ENCODE peak calls at places on chromosomes 4 and X, in nine cellular contexts. One of them, this sample, is unnamed.

GRCh38 chrX:155819966-155820491 is 61.1 kb upstream of the VAMP7 start:
- DNase-seq in lung: peak; percentile 61
- DNase-seq in HCT116: peak; percentile 75
- DNase-seq in sigmoid colon: peak; percentile 79
- DNase-seq in left ventricle myocardium inferior: peak; percentile 46
- DNase-seq in A549: peak; percentile 5
- DNase-seq in GM23338: peak; percentile 83
- DNase-seq in dorsolateral prefrontal cortex: peak; percentile 34
- DNase-seq in endothelial cell of umbilical vein: peak; percentile 77
- DNase-seq in this sample: peak; percentile 59

GRCh38 chr4:120008957-120009356 is 57.7 kb downstream of the MAD2L1 start:
- DNase-seq in dorsolateral prefrontal cortex: no peak
- DNase-seq in sigmoid colon: no peak
- DNase-seq in endothelial cell of umbilical vein: no peak
- DNase-seq in GM23338: no peak
- DNase-seq in A549: no peak
- DNase-seq in left ventricle myocardium inferior: no peak
- DNase-seq in lung: no peak
- DNase-seq in HCT116: no peak
- DNase-seq in this sample: no peak

GRCh38 chr4:121108557-121108956 is 36.2 kb upstream of the NDNF start:
- DNase-seq in A549: no peak
- DNase-seq in dorsolateral prefrontal cortex: no peak
- DNase-seq in lung: no peak
- DNase-seq in endothelial cell of umbilical vein: no peak
- DNase-seq in sigmoid colon: no peak
- DNase-seq in GM23338: no peak
- DNase-seq in left ventricle myocardium inferior: no peak
- DNase-seq in HCT116: no peak
- DNase-seq in this sample: no peak

GRCh38 chr4:96312049-96312685 is 472.3 kb downstream of the PDHA2 start:
- DNase-seq in GM23338: no peak
- DNase-seq in lung: no peak
- DNase-seq in A549: no peak
- DNase-seq in sigmoid colon: no peak
- DNase-seq in left ventricle myocardium inferior: no peak
- DNase-seq in endothelial cell of umbilical vein: peak; percentile 23
- DNase-seq in dorsolateral prefrontal cortex: no peak
- DNase-seq in HCT116: no peak
- DNase-seq in this sample: no peak

GRCh38 chr4:47209833-47210232 is 178.5 kb downstream of the GABRB1 start:
- DNase-seq in HCT116: no peak
- DNase-seq in left ventricle myocardium inferior: no peak
- DNase-seq in lung: no peak
- DNase-seq in dorsolateral prefrontal cortex: no peak
- DNase-seq in endothelial cell of umbilical vein: no peak
- DNase-seq in GM23338: no peak
- DNase-seq in A549: no peak
- DNase-seq in sigmoid colon: no peak
- DNase-seq in this sample: peak; percentile 34

GRCh38 chr4:187366530-187367279 is 628.9 kb upstream of the ZFP42 start:
- DNase-seq in endothelial cell of umbilical vein: no peak
- DNase-seq in dorsolateral prefrontal cortex: no peak
- DNase-seq in sigmoid colon: no peak
- DNase-seq in A549: no peak
- DNase-seq in left ventricle myocardium inferior: no peak
- DNase-seq in lung: no peak
- DNase-seq in HCT116: no peak
- DNase-seq in GM23338: peak; percentile 10
- DNase-seq in this sample: no peak

GRCh38 chr4:85703098-85703497 is 228.1 kb downstream of the ARHGAP24 start:
- DNase-seq in lung: no peak
- DNase-seq in endothelial cell of umbilical vein: no peak
- DNase-seq in dorsolateral prefrontal cortex: no peak
- DNase-seq in A549: no peak
- DNase-seq in sigmoid colon: no peak
- DNase-seq in left ventricle myocardium inferior: no peak
- DNase-seq in GM23338: no peak
- DNase-seq in HCT116: no peak
- DNase-seq in this sample: no peak

GRCh38 chrX:131571348-131571747 is 27.5 kb downstream of the OR13H1 start:
- DNase-seq in sigmoid colon: no peak
- DNase-seq in HCT116: no peak
- DNase-seq in dorsolateral prefrontal cortex: no peak
- DNase-seq in endothelial cell of umbilical vein: no peak
- DNase-seq in GM23338: no peak
- DNase-seq in left ventricle myocardium inferior: no peak
- DNase-seq in lung: no peak
- DNase-seq in A549: no peak
- DNase-seq in this sample: no peak

GRCh38 chrX:93673869-93674271 is at the start of gene FAM133A:
- DNase-seq in dorsolateral prefrontal cortex: no peak
- DNase-seq in endothelial cell of umbilical vein: no peak
- DNase-seq in lung: no peak
- DNase-seq in GM23338: no peak
- DNase-seq in HCT116: no peak
- DNase-seq in sigmoid colon: no peak
- DNase-seq in left ventricle myocardium inferior: no peak
- DNase-seq in A549: no peak
- DNase-seq in this sample: no peak

GRCh38 chr4:137659431-137659830 is 127.1 kb upstream of the PCDH18 start:
- DNase-seq in lung: no peak
- DNase-seq in GM23338: no peak
- DNase-seq in endothelial cell of umbilical vein: no peak
- DNase-seq in sigmoid colon: no peak
- DNase-seq in dorsolateral prefrontal cortex: no peak
- DNase-seq in left ventricle myocardium inferior: no peak
- DNase-seq in A549: no peak
- DNase-seq in HCT116: no peak
- DNase-seq in this sample: no peak

GRCh38 chr4:46124773-46125172 is 919 bp upstream of the GABRG1 start:
- DNase-seq in dorsolateral prefrontal cortex: peak; percentile 52
- DNase-seq in A549: no peak
- DNase-seq in HCT116: no peak
- DNase-seq in lung: no peak
- DNase-seq in sigmoid colon: no peak
- DNase-seq in endothelial cell of umbilical vein: no peak
- DNase-seq in GM23338: peak; percentile 83
- DNase-seq in left ventricle myocardium inferior: no peak
- DNase-seq in this sample: no peak

GRCh38 chr4:173420324-173420752 is 21.4 kb upstream of the SCRG1 start:
- DNase-seq in endothelial cell of umbilical vein: peak; percentile 49
- DNase-seq in dorsolateral prefrontal cortex: no peak
- DNase-seq in lung: no peak
- DNase-seq in A549: no peak
- DNase-seq in GM23338: peak; percentile 52
- DNase-seq in HCT116: peak; percentile 12
- DNase-seq in sigmoid colon: no peak
- DNase-seq in left ventricle myocardium inferior: no peak
- DNase-seq in this sample: no peak

GRCh38 chr4:77073106-77073858 is 2.5 kb downstream of the CCNI start:
- DNase-seq in endothelial cell of umbilical vein: peak; percentile 59
- DNase-seq in A549: no peak
- DNase-seq in sigmoid colon: no peak
- DNase-seq in left ventricle myocardium inferior: no peak
- DNase-seq in dorsolateral prefrontal cortex: no peak
- DNase-seq in HCT116: no peak
- DNase-seq in GM23338: no peak
- DNase-seq in lung: no peak
- DNase-seq in this sample: no peak

GRCh38 chr4:19698961-19699360 is 552.7 kb upstream of the SLIT2 start:
- DNase-seq in A549: no peak
- DNase-seq in endothelial cell of umbilical vein: no peak
- DNase-seq in left ventricle myocardium inferior: no peak
- DNase-seq in GM23338: no peak
- DNase-seq in dorsolateral prefrontal cortex: no peak
- DNase-seq in HCT116: no peak
- DNase-seq in lung: no peak
- DNase-seq in sigmoid colon: no peak
- DNase-seq in this sample: no peak

DNA sequence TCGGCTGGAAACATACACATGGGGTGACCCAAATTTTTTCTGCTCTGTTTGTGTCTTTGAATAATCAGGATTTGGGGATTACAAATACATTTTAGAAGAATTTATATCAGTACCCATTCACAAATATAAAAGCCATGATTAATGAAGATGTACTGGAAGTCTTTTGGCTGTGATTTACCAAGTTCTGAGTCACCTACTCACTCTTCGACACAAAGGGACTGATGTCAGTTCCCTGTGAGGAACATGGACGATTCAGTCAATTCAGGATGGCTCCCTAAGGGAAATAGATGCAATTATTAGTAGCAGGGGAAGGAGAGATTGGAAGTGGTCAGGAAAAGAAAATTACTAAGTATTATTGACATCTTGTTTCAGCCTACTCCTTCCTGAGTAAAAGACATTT is 550.8 kb upstream of the SLIT2 start:
- DNase-seq in lung: no peak
- DNase-seq in dorsolateral prefrontal cortex: no peak
- DNase-seq in left ventricle myocardium inferior: no peak
- DNase-seq in endothelial cell of umbilical vein: peak; percentile 19
- DNase-seq in sigmoid colon: no peak
- DNase-seq in A549: no peak
- DNase-seq in GM23338: no peak
- DNase-seq in HCT116: no peak
- DNase-seq in this sample: no peak
- H3K4me3 ChIP-seq in lung: no peak overlapping the region
- H3K4me3 ChIP-seq in dorsolateral prefrontal cortex: no peak overlapping the region
- H3K4me3 ChIP-seq in left ventricle myocardium inferior: no peak overlapping the region
- H3K4me3 ChIP-seq in endothelial cell of umbilical vein: no peak overlapping the region
- H3K4me3 ChIP-seq in sigmoid colon: no peak overlapping the region
- H3K4me3 ChIP-seq in A549: no peak overlapping the region
- H3K4me3 ChIP-seq in GM23338: no peak overlapping the region
- H3K4me3 ChIP-seq in HCT116: no peak overlapping the region
- H3K4me3 ChIP-seq in this sample: no peak overlapping the region

DNA sequence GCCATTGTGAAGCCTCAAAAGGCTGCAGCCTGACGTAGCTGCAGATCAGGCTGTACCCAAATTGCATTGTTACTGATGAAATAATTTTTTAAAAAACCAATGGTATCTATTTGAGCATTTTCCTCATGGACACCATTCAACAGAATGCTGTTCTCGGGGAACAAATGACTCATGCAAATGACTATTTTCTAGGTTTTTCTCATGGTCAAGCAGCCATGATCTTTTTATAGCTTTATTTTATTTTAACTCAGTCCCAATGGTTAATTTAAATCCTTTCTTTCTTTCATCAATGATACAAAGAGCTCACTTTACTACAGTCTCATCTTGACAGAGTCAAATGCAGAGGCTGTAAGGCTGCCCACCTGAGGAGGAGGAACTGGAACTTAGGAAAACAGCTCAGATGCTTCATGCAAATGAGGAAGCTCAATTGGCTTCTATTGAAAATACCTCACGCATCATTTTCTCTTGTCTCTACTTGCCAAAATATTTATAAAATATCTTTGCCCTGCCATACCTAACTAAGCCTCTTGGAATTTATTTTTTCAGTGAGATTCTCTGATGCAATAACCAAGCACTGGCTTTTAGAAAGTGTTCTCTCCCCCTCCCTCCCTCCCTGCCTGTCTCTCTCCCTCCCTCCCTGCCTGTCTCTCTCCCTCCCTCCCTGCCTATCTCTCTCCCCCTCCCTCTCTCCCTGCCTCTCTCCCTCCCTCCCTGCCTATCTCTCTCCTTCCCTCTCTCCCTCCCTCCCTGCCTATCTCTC is 81.0 kb downstream of the SORBS2 start:
- DNase-seq in sigmoid colon: no peak
- DNase-seq in lung: no peak
- DNase-seq in left ventricle myocardium inferior: no peak
- DNase-seq in A549: no peak
- DNase-seq in GM23338: no peak
- DNase-seq in HCT116: no peak
- DNase-seq in endothelial cell of umbilical vein: no peak
- DNase-seq in dorsolateral prefrontal cortex: no peak
- DNase-seq in this sample: no peak
- H3K4me3 ChIP-seq in sigmoid colon: no peak overlapping the region
- H3K4me3 ChIP-seq in lung: no peak overlapping the region
- H3K4me3 ChIP-seq in left ventricle myocardium inferior: no peak overlapping the region
- H3K4me3 ChIP-seq in A549: no peak overlapping the region
- H3K4me3 ChIP-seq in GM23338: no peak overlapping the region
- H3K4me3 ChIP-seq in HCT116: no peak overlapping the region
- H3K4me3 ChIP-seq in endothelial cell of umbilical vein: no peak overlapping the region
- H3K4me3 ChIP-seq in dorsolateral prefrontal cortex: no peak overlapping the region
- H3K4me3 ChIP-seq in this sample: no peak overlapping the region

GRCh38 chr4:18756661-18757060 is 735.1 kb upstream of the LCORL start:
- DNase-seq in left ventricle myocardium inferior: no peak
- DNase-seq in HCT116: no peak
- DNase-seq in GM23338: no peak
- DNase-seq in dorsolateral prefrontal cortex: no peak
- DNase-seq in sigmoid colon: no peak
- DNase-seq in A549: no peak
- DNase-seq in endothelial cell of umbilical vein: no peak
- DNase-seq in lung: no peak
- DNase-seq in this sample: no peak
- H3K4me3 ChIP-seq in left ventricle myocardium inferior: no peak overlapping the region
- H3K4me3 ChIP-seq in HCT116: no peak overlapping the region
- H3K4me3 ChIP-seq in GM23338: no peak overlapping the region
- H3K4me3 ChIP-seq in dorsolateral prefrontal cortex: no peak overlapping the region
- H3K4me3 ChIP-seq in sigmoid colon: no peak overlapping the region
- H3K4me3 ChIP-seq in A549: no peak overlapping the region
- H3K4me3 ChIP-seq in endothelial cell of umbilical vein: no peak overlapping the region
- H3K4me3 ChIP-seq in lung: no peak overlapping the region
- H3K4me3 ChIP-seq in this sample: no peak overlapping the region

DNA sequence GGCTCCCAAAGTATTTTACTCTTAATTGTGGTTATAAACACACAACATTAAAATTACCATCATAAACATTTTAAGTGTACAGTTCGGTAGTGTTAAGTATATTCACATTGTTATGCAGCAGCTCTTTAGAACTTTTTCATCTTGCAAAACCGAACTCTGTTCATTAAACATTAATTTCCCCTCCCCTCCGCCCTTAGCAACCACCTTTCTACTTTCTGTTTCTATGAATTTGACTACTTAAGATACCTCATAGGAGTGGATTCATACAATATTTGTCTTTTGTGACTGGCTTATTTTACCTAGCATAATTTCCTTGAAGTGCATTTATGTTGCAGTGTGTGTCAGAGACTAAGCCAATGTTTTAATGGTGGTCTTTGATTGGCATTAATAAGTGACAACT is 32.6 kb downstream of the IL13RA1 start:
- DNase-seq in HCT116: no peak
- DNase-seq in sigmoid colon: no peak
- DNase-seq in A549: no peak
- DNase-seq in dorsolateral prefrontal cortex: no peak
- DNase-seq in left ventricle myocardium inferior: no peak
- DNase-seq in GM23338: no peak
- DNase-seq in lung: no peak
- DNase-seq in endothelial cell of umbilical vein: no peak
- DNase-seq in this sample: no peak
- H3K4me3 ChIP-seq in HCT116: no peak overlapping the region
- H3K4me3 ChIP-seq in sigmoid colon: no peak overlapping the region
- H3K4me3 ChIP-seq in A549: no peak overlapping the region
- H3K4me3 ChIP-seq in dorsolateral prefrontal cortex: no peak overlapping the region
- H3K4me3 ChIP-seq in left ventricle myocardium inferior: no peak overlapping the region
- H3K4me3 ChIP-seq in GM23338: no peak overlapping the region
- H3K4me3 ChIP-seq in lung: no peak overlapping the region
- H3K4me3 ChIP-seq in endothelial cell of umbilical vein: no peak overlapping the region
- H3K4me3 ChIP-seq in this sample: no peak overlapping the region

DNA sequence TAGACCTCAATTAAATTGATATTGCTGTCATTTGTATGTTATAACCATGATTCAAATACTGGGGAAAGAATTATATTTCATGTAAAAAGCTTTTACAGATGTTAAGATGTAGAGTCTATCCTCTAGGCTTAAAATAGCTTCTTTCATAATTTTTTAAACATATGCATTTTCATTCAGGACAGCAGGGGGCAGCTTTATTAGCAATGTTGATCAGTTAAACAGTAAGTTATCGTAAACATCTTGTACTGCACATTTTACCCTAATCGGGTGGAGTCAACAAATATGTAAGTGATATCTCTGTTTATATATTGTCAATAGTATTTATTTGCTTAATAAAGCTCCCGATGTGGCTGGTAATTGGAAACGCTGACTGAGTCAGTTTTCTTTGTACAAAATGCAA is 142.5 kb upstream of the MED14 start:
- DNase-seq in sigmoid colon: no peak
- DNase-seq in A549: no peak
- DNase-seq in HCT116: peak; percentile 3
- DNase-seq in left ventricle myocardium inferior: no peak
- DNase-seq in dorsolateral prefrontal cortex: no peak
- DNase-seq in lung: no peak
- DNase-seq in endothelial cell of umbilical vein: peak; percentile 60
- DNase-seq in GM23338: no peak
- DNase-seq in this sample: no peak
- H3K4me3 ChIP-seq in sigmoid colon: no peak overlapping the region
- H3K4me3 ChIP-seq in A549: peak overlapping the region; percentile 13
- H3K4me3 ChIP-seq in HCT116: no peak overlapping the region
- H3K4me3 ChIP-seq in left ventricle myocardium inferior: no peak overlapping the region
- H3K4me3 ChIP-seq in dorsolateral prefrontal cortex: no peak overlapping the region
- H3K4me3 ChIP-seq in lung: no peak overlapping the region
- H3K4me3 ChIP-seq in endothelial cell of umbilical vein: no peak overlapping the region
- H3K4me3 ChIP-seq in GM23338: no peak overlapping the region
- H3K4me3 ChIP-seq in this sample: no peak overlapping the region